ENCODE peak calls at places on chromosome 5, in seven cellular contexts. H is thoracic aorta, G is heart right ventricle, P is MCF 10A, A is GM19239, Z is HT-29, T is NCI-H774. I is an unnamed sample.
A peak's percentile ranks its signal among the peaks of the same experiment; 100 is the strongest.

GRCh38 chr5:160348080-160348479 is 22.3 kb downstream of the C1QTNF2 start:
- DNase-seq in H (no peak), G (no peak), P (no peak), A (no peak), Z (no peak), T (no peak), I (no peak)

GRCh38 chr5:138603521-138603920 is 28.3 kb upstream of the HSPA9 start:
- DNase-seq in H (no peak), G (no peak), P (peak; percentile 30), A (no peak), Z (no peak), T (no peak), I (no peak)

GRCh38 chr5:142826741-142827492 is 56.7 kb downstream of the ARHGAP26 start:
- DNase-seq in H (no peak), G (no peak), P (peak; percentile 83), A (no peak), Z (peak; percentile 72), T (no peak), I (no peak)

GRCh38 chr5:99775189-99775588 is 760.0 kb upstream of the FAM174A start:
- DNase-seq in H (no peak), G (no peak), P (no peak), A (no peak), Z (no peak), T (no peak), I (no peak)

GRCh38 chr5:80711216-80711615 is 56.4 kb upstream of the DHFR start:
- DNase-seq in H (no peak), G (no peak), P (no peak), A (no peak), Z (no peak), T (no peak), I (no peak)

GRCh38 chr5:179270581-179271300 is 74.5 kb downstream of the ADAMTS2 start:
- DNase-seq in H (no peak), G (no peak), P (no peak), A (no peak), Z (no peak), T (no peak), I (no peak)

GRCh38 chr5:31407921-31408714 is 123.8 kb downstream of the DROSHA start:
- DNase-seq in H (no peak), G (no peak), P (peak; percentile 18), A (no peak), Z (peak; percentile 17), T (no peak), I (no peak)

GRCh38 chr5:98602534-98603112 is 170.8 kb upstream of the RGMB start:
- DNase-seq in H (no peak), G (no peak), P (no peak), A (no peak), Z (no peak), T (no peak), I (no peak)

GRCh38 chr5:134551891-134552290 is 26.4 kb downstream of the JADE2 start:
- DNase-seq in H (no peak), G (no peak), P (no peak), A (no peak), Z (no peak), T (no peak), I (no peak)

GRCh38 chr5:153523196-153523595 is 32.7 kb downstream of the GRIA1 start:
- DNase-seq in H (no peak), G (no peak), P (no peak), A (no peak), Z (no peak), T (no peak), I (no peak)

GRCh38 chr5:120532835-120533234 is 68.7 kb downstream of the PRR16 start:
- DNase-seq in H (no peak), G (no peak), P (no peak), A (no peak), Z (peak; percentile 12), T (no peak), I (no peak)

GRCh38 chr5:16580382-16580781 is 36.4 kb downstream of the RETREG1 start:
- DNase-seq in H (no peak), G (peak; percentile 21), P (no peak), A (no peak), Z (no peak), T (no peak), I (no peak)

GRCh38 chr5:122129332-122129731 is at the start of gene ZNF474:
- DNase-seq in H (peak; percentile 31), G (peak; percentile 56), P (peak; percentile 92), A (no peak), Z (peak; percentile 93), T (peak; percentile 29), I (no peak)

GRCh38 chr5:132714456-132715307 is 22.7 kb downstream of the KIF3A start:
- DNase-seq in H (no peak), G (no peak), P (no peak), A (no peak), Z (peak; percentile 28), T (no peak), I (no peak)

GRCh38 chr5:39197556-39197955 is 21.8 kb downstream of the FYB1 start:
- DNase-seq in H (no peak), G (no peak), P (no peak), A (no peak), Z (peak; percentile 36), T (no peak), I (no peak)

GRCh38 chr5:4584982-4585381 is 555.1 kb upstream of the ADAMTS16 start:
- DNase-seq in H (no peak), G (no peak), P (peak; percentile 90), A (no peak), Z (no peak), T (no peak), I (no peak)

GRCh38 chr5:59287884-59288283 is 605.6 kb downstream of the PDE4D start:
- DNase-seq in H (no peak), G (no peak), P (no peak), A (no peak), Z (no peak), T (no peak), I (no peak)

GRCh38 chr5:94283093-94283492 is 335.3 kb downstream of the KIAA0825 start:
- DNase-seq in H (no peak), G (no peak), P (no peak), A (no peak), Z (no peak), T (no peak), I (no peak)

GRCh38 chr5:128844354-128844923 is 120.8 kb upstream of the SLC27A6 start:
- DNase-seq in H (no peak), G (no peak), P (peak; percentile 46), A (no peak), Z (peak; percentile 56), T (peak; percentile 2), I (peak; percentile 10)

GRCh38 chr5:78300464-78301045 is 6.1 kb upstream of the AP3B1 start:
- DNase-seq in H (no peak), G (no peak), P (peak; percentile 38), A (no peak), Z (peak; percentile 41), T (no peak), I (no peak)

GRCh38 chr5:45288746-45289145 is 407.4 kb downstream of the HCN1 start:
- DNase-seq in H (no peak), G (no peak), P (no peak), A (no peak), Z (no peak), T (no peak), I (no peak)

GRCh38 chr5:74639538-74640449 is 734 bp downstream of the ENC1 start:
- DNase-seq in H (no peak), G (peak; percentile 23), P (peak; percentile 47), A (no peak), Z (peak; percentile 67), T (no peak), I (no peak)

GRCh38 chr5:146751054-146751453 is 127.5 kb downstream of the PPP2R2B start:
- DNase-seq in H (no peak), G (no peak), P (no peak), A (no peak), Z (no peak), T (no peak), I (no peak)

GRCh38 chr5:59559323-59559722 is 334.2 kb downstream of the PDE4D start:
- DNase-seq in H (no peak), G (no peak), P (no peak), A (no peak), Z (no peak), T (no peak), I (no peak)

GRCh38 chr5:178538624-178539344 is 51.4 kb downstream of the COL23A1 start:
- DNase-seq in H (no peak), G (no peak), P (no peak), A (no peak), Z (no peak), T (no peak), I (no peak)

GRCh38 chr5:71757590-71758543 is 38.8 kb downstream of the CARTPT start:
- DNase-seq in H (peak; percentile 31), G (peak; percentile 48), P (peak; percentile 75), A (peak; percentile 20), Z (peak; percentile 81), T (peak; percentile 60), I (peak; percentile 34)